ENCODE peak calls at places on chromosomes 6 and 20, in ten cellular contexts. Q is AG09309; I is stomach; V is GM12865; N is OCI-LY7; D is fibroblast of villous mesenchyme; M is CD8-positive, alpha-beta T cell; L is epithelial cell of esophagus; X is foreskin fibroblast; J is fibroblast of pulmonary artery. C is an unnamed sample.

GRCh38 chr20:8389381-8390368 is 257.6 kb downstream of the PLCB1 start:
- DNase-seq in Q (no peak), I (no peak), V (peak), N (peak), D (peak), M (no peak), L (peak), X (peak), J (peak), C (peak)

GRCh38 chr6:144568241-144568640 is 283.1 kb downstream of the UTRN start:
- DNase-seq in Q (no peak), I (no peak), V (no peak), N (no peak), D (no peak), M (no peak), L (no peak), X (no peak), J (peak), C (peak)

GRCh38 chr6:141653590-141653989 is 479.1 kb upstream of the GJE1 start:
- DNase-seq in Q (no peak), I (no peak), V (no peak), N (no peak), D (no peak), M (no peak), L (peak), X (peak), J (peak), C (no peak)

GRCh38 chr6:7058250-7058923 is 49.4 kb upstream of the RREB1 start:
- DNase-seq in Q (peak), I (peak), V (no peak), N (no peak), D (peak), M (no peak), L (peak), X (peak), J (peak), C (peak)

GRCh38 chr6:32980488-32981038 is 12.2 kb downstream of the BRD2 start:
- DNase-seq in Q (no peak), I (no peak), V (no peak), N (no peak), D (no peak), M (no peak), L (no peak), X (no peak), J (no peak), C (no peak)

GRCh38 chr6:106870824-106871300 is 103.7 kb downstream of the CD24 start:
- DNase-seq in Q (no peak), I (peak), V (no peak), N (no peak), D (no peak), M (no peak), L (peak), X (no peak), J (peak), C (peak)

GRCh38 chr6:121691126-121691540 is 255.7 kb downstream of the GJA1 start:
- DNase-seq in Q (no peak), I (no peak), V (no peak), N (no peak), D (peak), M (no peak), L (no peak), X (peak), J (peak), C (peak)

GRCh38 chr6:112801681-112802080 is 454.6 kb downstream of the RFPL4B start:
- DNase-seq in Q (no peak), I (no peak), V (no peak), N (no peak), D (no peak), M (no peak), L (no peak), X (peak), J (peak), C (no peak)

GRCh38 chr6:143536866-143537691 is 25.6 kb upstream of the FUCA2 start:
- DNase-seq in Q (no peak), I (peak), V (peak), N (no peak), D (peak), M (peak), L (peak), X (peak), J (peak), C (peak)

GRCh38 chr6:166438211-166438861 is 55.6 kb upstream of the MPC1 start:
- DNase-seq in Q (peak), I (peak), V (no peak), N (no peak), D (no peak), M (no peak), L (no peak), X (peak), J (no peak), C (no peak)

GRCh38 chr20:63093966-63094766 is 87.4 kb upstream of the BHLHE23 start:
- DNase-seq in Q (no peak), I (no peak), V (no peak), N (no peak), D (no peak), M (no peak), L (no peak), X (no peak), J (no peak), C (no peak)

GRCh38 chr6:16757332-16757731 is 3.9 kb downstream of the ATXN1 start:
- DNase-seq in Q (peak), I (no peak), V (no peak), N (no peak), D (peak), M (no peak), L (no peak), X (no peak), J (no peak), C (no peak)

GRCh38 chr6:130615816-130616215 is 211.4 kb upstream of the SMLR1 start:
- DNase-seq in Q (no peak), I (no peak), V (no peak), N (peak), D (no peak), M (no peak), L (no peak), X (no peak), J (no peak), C (no peak)

GRCh38 chr6:111478749-111479148 is 4.3 kb downstream of the REV3L start:
- DNase-seq in Q (no peak), I (no peak), V (peak), N (peak), D (peak), M (no peak), L (peak), X (peak), J (peak), C (peak)

GRCh38 chr6:136696238-136696637 is 96.0 kb downstream of the MAP3K5 start:
- DNase-seq in Q (no peak), I (no peak), V (no peak), N (no peak), D (peak), M (no peak), L (peak), X (peak), J (peak), C (no peak)

GRCh38 chr6:87756858-87757257 is 54.8 kb upstream of the AKIRIN2 start:
- DNase-seq in Q (peak), I (no peak), V (peak), N (peak), D (peak), M (peak), L (peak), X (peak), J (peak), C (peak)

GRCh38 chr20:54056762-54057639 is 13.4 kb downstream of the BCAS1 start:
- DNase-seq in Q (no peak), I (no peak), V (no peak), N (no peak), D (no peak), M (no peak), L (no peak), X (peak), J (no peak), C (no peak)

GRCh38 chr20:52515877-52516276 is 324.3 kb upstream of the ZFP64 start:
- DNase-seq in Q (no peak), I (no peak), V (no peak), N (no peak), D (no peak), M (no peak), L (no peak), X (no peak), J (no peak), C (no peak)

GRCh38 chr20:4099905-4100675 is 84.7 kb upstream of the RNF24 start:
- DNase-seq in Q (no peak), I (no peak), V (no peak), N (no peak), D (no peak), M (no peak), L (peak), X (peak), J (no peak), C (no peak)

GRCh38 chr20:57135875-57136274 is 130.6 kb downstream of the BMP7 start:
- DNase-seq in Q (no peak), I (no peak), V (no peak), N (peak), D (no peak), M (no peak), L (no peak), X (no peak), J (no peak), C (no peak)

GRCh38 chr6:42136508-42137191 is 5.8 kb downstream of the C6orf132 start:
- DNase-seq in Q (no peak), I (peak), V (peak), N (peak), D (peak), M (peak), L (peak), X (peak), J (peak), C (peak)

GRCh38 chr6:108260126-108260808 is 573 bp downstream of the SNX3 start:
- DNase-seq in Q (peak), I (peak), V (peak), N (peak), D (peak), M (peak), L (peak), X (peak), J (peak), C (peak)

GRCh38 chr6:79421707-79422484 is 115.3 kb downstream of the LCA5 start:
- DNase-seq in Q (peak), I (no peak), V (peak), N (no peak), D (peak), M (no peak), L (peak), X (peak), J (peak), C (peak)

GRCh38 chr6:133837801-133838349 is 51.0 kb upstream of the TCF21 start:
- DNase-seq in Q (no peak), I (peak), V (peak), N (peak), D (no peak), M (peak), L (peak), X (peak), J (peak), C (peak)

GRCh38 chr6:161414180-161414579 is 140.3 kb upstream of the AGPAT4 start:
- DNase-seq in Q (no peak), I (no peak), V (no peak), N (no peak), D (no peak), M (no peak), L (no peak), X (peak), J (no peak), C (no peak)

GRCh38 chr6:113598786-113599185 is 258.4 kb upstream of the MARCKS start:
- DNase-seq in Q (no peak), I (no peak), V (no peak), N (no peak), D (no peak), M (no peak), L (no peak), X (no peak), J (no peak), C (peak)

GRCh38 chr6:31210119-31210518 is 39.6 kb upstream of the POU5F1 start:
- DNase-seq in Q (no peak), I (no peak), V (no peak), N (no peak), D (no peak), M (no peak), L (no peak), X (no peak), J (no peak), C (no peak)

GRCh38 chr6:157761926-157762325 is 61.1 kb upstream of the SNX9 start:
- DNase-seq in Q (no peak), I (no peak), V (no peak), N (no peak), D (no peak), M (no peak), L (no peak), X (no peak), J (no peak), C (no peak)
- H3K4me3 ChIP-seq in Q (no peak), I (no peak), V (no peak), N (no peak), D (no peak), M (no peak), L (no peak), X (no peak), J (no peak), C (no peak)

DNA sequence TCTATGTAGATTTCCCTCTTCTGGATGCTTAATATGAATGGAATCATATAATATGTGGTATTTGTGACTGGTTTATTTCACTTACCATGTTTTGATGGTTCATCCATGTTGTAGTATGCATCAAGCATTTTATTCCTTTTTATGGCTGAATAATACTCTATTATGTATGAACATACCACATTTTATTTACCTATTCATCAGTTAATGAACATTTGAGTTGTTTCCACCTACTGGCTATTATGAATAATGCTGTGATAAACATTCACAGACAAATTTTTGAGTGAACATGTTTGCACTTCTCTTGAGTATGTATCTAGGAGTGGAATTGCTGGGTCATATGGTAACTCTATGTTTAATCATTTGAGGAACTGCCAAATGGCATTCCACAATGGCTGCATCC is 14.9 kb upstream of the ZNF451 start:
- DNase-seq in Q (no peak), I (no peak), V (no peak), N (no peak), D (no peak), M (no peak), L (no peak), X (peak), J (no peak), C (no peak)
- TF ChIP-seq CTCF in Q (no peak), I (no peak), V (no peak), N (no peak), D (no peak), M (no peak), L (no peak), X (no peak), J (no peak), C (no peak)

DNA sequence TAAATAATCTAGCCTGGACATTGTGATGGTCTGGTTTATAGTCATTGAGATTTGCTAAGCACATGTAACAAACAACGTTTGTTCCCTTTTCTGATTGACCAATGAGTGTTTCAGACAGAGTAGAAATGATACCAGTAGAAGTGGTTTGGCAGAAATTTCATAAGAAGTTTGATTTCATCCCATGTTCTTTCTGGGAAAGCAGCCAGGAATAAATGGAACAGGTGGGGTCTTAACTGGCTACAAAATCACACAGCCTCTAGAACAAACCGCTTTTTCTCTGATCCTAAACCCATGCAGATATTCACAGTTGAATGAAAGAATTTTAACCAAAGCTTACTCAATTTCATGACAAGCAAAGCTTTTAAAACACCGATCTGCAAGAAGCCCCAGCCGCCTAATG is 227.5 kb downstream of the UST start:
- DNase-seq in Q (no peak), I (no peak), V (no peak), N (no peak), D (no peak), M (no peak), L (no peak), X (no peak), J (no peak), C (no peak)
- H3K4me3 ChIP-seq in Q (no peak), I (no peak), V (no peak), N (no peak), D (no peak), M (no peak), L (no peak), X (no peak), J (no peak), C (no peak)

GRCh38 chr6:18491303-18492090 is 104.3 kb downstream of the RNF144B start:
- DNase-seq in Q (no peak), I (no peak), V (no peak), N (no peak), D (no peak), M (no peak), L (peak), X (peak), J (no peak), C (no peak)
- TF ChIP-seq CTCF in Q (no peak), I (no peak), V (no peak), N (no peak), D (no peak), M (no peak), L (peak), X (no peak), J (no peak), C (no peak)

GRCh38 chr20:36499723-36500501 is 41.4 kb upstream of the MYL9 start:
- DNase-seq in Q (no peak), I (no peak), V (no peak), N (no peak), D (no peak), M (no peak), L (no peak), X (no peak), J (no peak), C (no peak)

GRCh38 chr20:36499211-36499610 is 42.1 kb upstream of the MYL9 start:
- DNase-seq in Q (no peak), I (no peak), V (no peak), N (no peak), D (no peak), M (no peak), L (no peak), X (no peak), J (no peak), C (no peak)

GRCh38 chr20:36498386-36499179 is 42.7 kb upstream of the MYL9 start:
- DNase-seq in Q (no peak), I (no peak), V (no peak), N (no peak), D (no peak), M (no peak), L (no peak), X (no peak), J (no peak), C (no peak)

GRCh38 chr20:36496707-36497669 is 44.3 kb upstream of the MYL9 start:
- DNase-seq in Q (no peak), I (no peak), V (no peak), N (no peak), D (no peak), M (no peak), L (no peak), X (no peak), J (no peak), C (no peak)

DNA sequence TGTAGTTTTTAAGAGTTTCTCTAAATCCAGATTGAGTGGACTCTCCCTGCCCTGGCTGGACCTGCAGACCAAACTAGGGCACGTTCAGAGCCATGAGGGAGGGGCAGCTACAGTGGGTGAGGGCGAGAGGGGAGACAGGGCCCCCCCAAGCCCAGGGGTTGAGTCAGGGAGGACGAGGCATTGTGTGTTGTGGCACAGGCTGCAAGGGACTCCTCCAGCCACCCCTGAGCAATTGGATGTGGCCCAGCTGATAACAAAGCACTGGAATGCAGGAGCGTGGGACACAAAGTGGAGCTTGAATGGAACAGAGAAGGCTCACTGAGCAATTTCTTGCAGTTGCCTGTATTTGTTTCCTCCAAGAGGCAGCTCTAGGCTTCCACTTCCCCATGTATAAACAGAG is 43.5 kb upstream of the MYL9 start:
- DNase-seq in Q (no peak), I (peak), V (no peak), N (no peak), D (no peak), M (no peak), L (no peak), X (no peak), J (peak), C (peak)
- H3K4me3 ChIP-seq in Q (no peak), I (no peak), V (no peak), N (no peak), D (no peak), M (no peak), L (no peak), X (no peak), J (no peak), C (no peak)

GRCh38 chr6:109695468-109695867 is 4.4 kb downstream of the FIG4 start:
- DNase-seq in Q (no peak), I (no peak), V (peak), N (peak), D (no peak), M (no peak), L (peak), X (no peak), J (peak), C (no peak)
- TF ChIP-seq CTCF in Q (no peak), I (no peak), V (no peak), N (peak), D (no peak), M (no peak), L (no peak), X (no peak), J (peak), C (no peak)